ENCODE peak calls at places on chromosomes 1 and 21, in seven cellular contexts. One of them, this sample, is unnamed.

GRCh38 chr1:200179126-200179780 is 151.7 kb downstream of the NR5A2 start:
- DNase-seq in lower leg skin: no peak
- DNase-seq in HS-27A: no peak
- DNase-seq in ACHN: no peak
- DNase-seq in body of pancreas: peak; percentile 16
- DNase-seq in heart left ventricle: no peak
- DNase-seq in anterior cingulate cortex: no peak
- DNase-seq in this sample: no peak

GRCh38 chr1:107640207-107640606 is 324.8 kb downstream of the VAV3 start:
- DNase-seq in lower leg skin: no peak
- DNase-seq in HS-27A: no peak
- DNase-seq in ACHN: no peak
- DNase-seq in body of pancreas: no peak
- DNase-seq in heart left ventricle: no peak
- DNase-seq in anterior cingulate cortex: no peak
- DNase-seq in this sample: no peak

GRCh38 chr1:3598051-3598471 is 13.2 kb downstream of the MEGF6 start:
- DNase-seq in lower leg skin: no peak
- DNase-seq in HS-27A: no peak
- DNase-seq in ACHN: no peak
- DNase-seq in body of pancreas: no peak
- DNase-seq in heart left ventricle: peak; percentile 64
- DNase-seq in anterior cingulate cortex: no peak
- DNase-seq in this sample: no peak

GRCh38 chr1:217431395-217431794 is 199.5 kb downstream of the GPATCH2 start:
- DNase-seq in lower leg skin: no peak
- DNase-seq in HS-27A: no peak
- DNase-seq in ACHN: peak; percentile 32
- DNase-seq in body of pancreas: no peak
- DNase-seq in heart left ventricle: no peak
- DNase-seq in anterior cingulate cortex: no peak
- DNase-seq in this sample: no peak

GRCh38 chr21:27653481-27653880 is 686.6 kb upstream of the ADAMTS5 start:
- DNase-seq in lower leg skin: no peak
- DNase-seq in HS-27A: no peak
- DNase-seq in ACHN: no peak
- DNase-seq in body of pancreas: no peak
- DNase-seq in heart left ventricle: no peak
- DNase-seq in anterior cingulate cortex: no peak
- DNase-seq in this sample: no peak

GRCh38 chr1:228487336-228488106 is at the start of gene RNF187:
- DNase-seq in lower leg skin: peak; percentile 97
- DNase-seq in HS-27A: no peak
- DNase-seq in ACHN: peak; percentile 31
- DNase-seq in body of pancreas: peak; percentile 90
- DNase-seq in heart left ventricle: peak; percentile 90
- DNase-seq in anterior cingulate cortex: no peak
- DNase-seq in this sample: no peak

GRCh38 chr1:89065077-89065868 is at the start of gene GBP1:
- DNase-seq in lower leg skin: no peak
- DNase-seq in HS-27A: no peak
- DNase-seq in ACHN: peak; percentile 73
- DNase-seq in body of pancreas: no peak
- DNase-seq in heart left ventricle: peak; percentile 44
- DNase-seq in anterior cingulate cortex: no peak
- DNase-seq in this sample: no peak

GRCh38 chr1:52141513-52142219 is at the start of gene ZFYVE9:
- DNase-seq in lower leg skin: peak; percentile 94
- DNase-seq in HS-27A: no peak
- DNase-seq in ACHN: peak; percentile 79
- DNase-seq in body of pancreas: peak; percentile 85
- DNase-seq in heart left ventricle: peak; percentile 75
- DNase-seq in anterior cingulate cortex: no peak
- DNase-seq in this sample: peak; percentile 62

GRCh38 chr21:26715878-26716506 is 129.2 kb downstream of the ADAMTS1 start:
- DNase-seq in lower leg skin: no peak
- DNase-seq in HS-27A: peak; percentile 34
- DNase-seq in ACHN: peak; percentile 51
- DNase-seq in body of pancreas: peak; percentile 52
- DNase-seq in heart left ventricle: peak; percentile 41
- DNase-seq in anterior cingulate cortex: no peak
- DNase-seq in this sample: peak; percentile 16

GRCh38 chr1:10724948-10725852 is 71.2 kb downstream of the CASZ1 start:
- DNase-seq in lower leg skin: no peak
- DNase-seq in HS-27A: no peak
- DNase-seq in ACHN: no peak
- DNase-seq in body of pancreas: peak; percentile 88
- DNase-seq in heart left ventricle: peak; percentile 76
- DNase-seq in anterior cingulate cortex: no peak
- DNase-seq in this sample: no peak

GRCh38 chr1:152050886-152051764 is 14.3 kb upstream of the S100A11 start:
- DNase-seq in lower leg skin: no peak
- DNase-seq in HS-27A: no peak
- DNase-seq in ACHN: no peak
- DNase-seq in body of pancreas: no peak
- DNase-seq in heart left ventricle: no peak
- DNase-seq in anterior cingulate cortex: no peak
- DNase-seq in this sample: no peak

GRCh38 chr1:215474940-215475339 is 92.2 kb upstream of the KCTD3 start:
- DNase-seq in lower leg skin: no peak
- DNase-seq in HS-27A: no peak
- DNase-seq in ACHN: no peak
- DNase-seq in body of pancreas: no peak
- DNase-seq in heart left ventricle: no peak
- DNase-seq in anterior cingulate cortex: no peak
- DNase-seq in this sample: peak; percentile 18